ENCODE peak calls at places on chromosomes 12 and 14, in ten cellular contexts. T, N, P, H, D, Y, B, X, R and Q are unnamed samples.

GRCh38 chr14:77375973-77376372 is 921 bp downstream of the TMED8 start:
- DNase-seq in P (peak; percentile 1), R (no peak), Y (no peak), H (no peak), X (no peak), D (no peak), B (no peak), T (no peak), N (no peak), Q (no peak)

GRCh38 chr12:58871557-58871956 is 48.7 kb downstream of the LRIG3 start:
- DNase-seq in D (no peak), H (no peak), B (no peak), P (no peak), T (no peak), Y (no peak), R (no peak), X (no peak), N (no peak), Q (no peak)

GRCh38 chr12:102479099-102479887 is 1.1 kb downstream of the IGF1 start:
- DNase-seq in D (no peak), R (no peak), P (no peak), N (peak; percentile 48), H (no peak), X (no peak), B (no peak), T (peak; percentile 26), Y (no peak), Q (no peak)

GRCh38 chr12:75818863-75819262 is 212.7 kb downstream of the PHLDA1 start:
- DNase-seq in Y (no peak), B (no peak), T (no peak), H (no peak), D (no peak), X (no peak), P (no peak), R (no peak), N (no peak), Q (no peak)

GRCh38 chr12:107320929-107321618 is 227.7 kb upstream of the CRY1 start:
- DNase-seq in D (peak; percentile 71), X (no peak), B (peak; percentile 46), N (peak; percentile 82), R (peak; percentile 15), Y (peak; percentile 15), P (peak; percentile 94), T (peak; percentile 68), H (peak; percentile 90), Q (no peak)

GRCh38 chr12:67433393-67434175 is 164.4 kb downstream of the CAND1 start:
- DNase-seq in T (no peak), H (no peak), B (no peak), Y (no peak), D (peak; percentile 30), X (no peak), R (no peak), N (no peak), P (no peak), Q (no peak)

GRCh38 chr12:18141583-18141982 is 51.6 kb upstream of the RERGL start:
- DNase-seq in P (no peak), T (no peak), R (no peak), Y (no peak), D (no peak), N (no peak), X (no peak), H (no peak), B (no peak), Q (no peak)

GRCh38 chr12:18906354-18906753 is 168.4 kb downstream of the CAPZA3 start:
- DNase-seq in H (no peak), N (no peak), B (no peak), T (no peak), X (no peak), D (no peak), P (no peak), R (no peak), Y (no peak), Q (no peak)

GRCh38 chr12:131057211-131057721 is 103.6 kb downstream of the ADGRD1 start:
- DNase-seq in B (no peak), H (no peak), Y (no peak), N (peak; percentile 35), X (peak; percentile 47), D (no peak), T (no peak), R (no peak), P (no peak), Q (peak; percentile 54)

GRCh38 chr12:27965966-27966365 is 6.6 kb downstream of the PTHLH start:
- DNase-seq in Y (no peak), T (no peak), X (no peak), B (no peak), H (no peak), N (no peak), D (no peak), P (no peak), R (no peak), Q (no peak)

GRCh38 chr12:4238577-4238976 is 35.0 kb upstream of the CCND2 start:
- DNase-seq in P (no peak), R (no peak), B (no peak), H (no peak), D (no peak), X (no peak), Y (no peak), N (no peak), T (no peak), Q (no peak)

DNA sequence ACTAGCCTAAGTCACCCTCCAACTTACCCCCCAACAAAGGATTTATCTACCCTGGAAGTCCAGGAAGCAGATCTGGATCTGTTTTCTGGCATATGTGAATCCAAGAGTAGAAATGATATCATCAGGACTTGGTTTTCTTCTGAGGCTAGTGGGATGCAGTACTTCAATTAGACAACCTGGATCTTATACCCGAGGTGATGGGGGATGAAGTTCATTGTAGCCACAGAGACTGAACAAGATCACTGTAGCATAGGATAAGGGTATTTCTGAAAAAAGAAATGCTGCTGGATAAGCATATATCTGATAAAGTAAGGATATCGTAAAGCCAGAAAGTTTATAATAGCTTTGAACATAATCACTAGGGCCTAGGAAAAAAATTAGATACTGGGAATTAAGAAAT is 174.4 kb downstream of the FOXA1 start:
- DNase-seq in N (no peak), Y (no peak), H (no peak), R (no peak), B (no peak), X (no peak), T (no peak), P (no peak), D (no peak), Q (no peak)
- H3K4me3 ChIP-seq in N (no peak overlapping the region), Y (no peak overlapping the region), H (no peak overlapping the region), R (no peak overlapping the region), B (no peak overlapping the region), X (no peak overlapping the region), T (no peak overlapping the region), P (no peak overlapping the region), D (no peak overlapping the region), Q (no peak overlapping the region)

DNA sequence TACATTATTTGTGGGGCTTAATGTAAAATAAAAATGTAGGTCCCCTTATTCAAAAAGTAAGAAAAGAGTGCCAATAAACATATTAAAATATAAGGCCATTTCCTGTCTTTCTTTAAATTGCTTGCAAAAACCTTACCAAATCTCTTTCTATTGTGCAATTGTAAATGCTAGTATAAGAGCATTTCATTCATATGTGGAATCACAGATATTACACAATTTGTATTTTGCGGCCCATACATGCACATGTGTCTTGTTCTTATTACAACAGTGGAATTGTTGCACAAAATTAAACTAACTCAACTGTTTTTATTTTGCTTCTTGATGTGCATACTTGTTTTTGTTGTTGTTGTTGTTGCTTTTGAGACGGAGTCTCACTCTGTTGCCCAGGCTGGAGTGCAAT is 20.1 kb upstream of the CRADD start:
- DNase-seq in Y (no peak), X (no peak), H (no peak), P (no peak), R (no peak), B (no peak), D (no peak), N (no peak), T (no peak), Q (no peak)
- H3K27ac ChIP-seq in Y (no peak overlapping the region), X (no peak overlapping the region), H (no peak overlapping the region), P (no peak overlapping the region), R (no peak overlapping the region), B (no peak overlapping the region), D (no peak overlapping the region), N (no peak overlapping the region), T (no peak overlapping the region), Q (no peak overlapping the region)

DNA sequence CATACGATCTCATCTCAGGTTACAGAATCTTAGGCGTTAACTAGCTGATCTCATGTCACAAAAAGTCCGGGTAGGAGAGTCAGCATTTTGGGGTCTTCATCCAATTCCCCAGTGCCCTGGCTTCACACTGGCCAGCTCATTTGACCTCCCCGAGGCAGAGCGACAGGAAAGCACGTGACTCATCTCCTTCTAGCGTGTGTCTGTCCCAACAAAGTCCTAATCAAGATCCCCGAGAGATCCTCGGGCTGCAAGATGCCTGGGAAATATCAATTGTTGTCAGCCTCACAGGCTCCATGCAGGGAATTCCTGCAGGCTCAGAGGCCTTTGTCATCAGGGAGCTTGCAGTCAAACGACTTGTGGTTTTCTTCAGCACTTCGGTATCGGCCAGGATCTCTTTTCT is 57.5 kb downstream of the ZNF664 start:
- DNase-seq in T (peak; percentile 41), D (no peak), H (no peak), X (no peak), P (no peak), N (no peak), R (peak; percentile 29), Y (no peak), B (no peak), Q (no peak)
- H3K4me3 ChIP-seq in T (no peak overlapping the region), D (no peak overlapping the region), H (no peak overlapping the region), X (no peak overlapping the region), P (no peak overlapping the region), N (no peak overlapping the region), R (no peak overlapping the region), Y (no peak overlapping the region), B (no peak overlapping the region), Q (no peak overlapping the region)

DNA sequence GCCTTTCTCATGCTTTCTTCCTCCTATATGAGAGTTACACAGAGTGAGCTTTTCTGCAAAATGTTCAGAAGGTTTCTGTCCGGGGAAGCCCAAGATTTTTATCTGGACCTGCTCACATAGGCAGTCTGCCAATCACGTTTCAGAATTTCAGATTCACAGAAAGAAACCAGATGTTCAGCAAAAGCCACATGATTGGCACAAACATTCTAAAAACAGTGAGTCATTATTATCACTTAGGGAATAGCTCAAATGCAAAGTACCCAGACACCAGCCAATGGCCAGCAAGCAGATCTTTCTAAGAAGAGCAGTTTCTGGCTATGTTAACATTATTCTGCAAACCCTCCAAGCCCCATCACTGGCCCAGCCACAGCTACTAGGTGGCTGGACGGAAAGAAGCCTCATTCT is 1558.5 kb upstream of the TMEM132C start:
- DNase-seq in N (no peak), T (no peak), P (no peak), D (no peak), B (no peak), R (no peak), H (no peak), X (no peak), Y (no peak), Q (no peak)
- H3K27ac ChIP-seq in N (no peak overlapping the region), T (no peak overlapping the region), P (no peak overlapping the region), D (no peak overlapping the region), B (no peak overlapping the region), R (no peak overlapping the region), H (no peak overlapping the region), X (no peak overlapping the region), Y (no peak overlapping the region), Q (no peak overlapping the region)